ENCODE peak calls at places on chromosomes 5 and 9, in four cellular contexts. O is T1000; R is CD8-positive, alpha-beta memory T cell; P is stimulated activated CD4-positive, alpha-beta T cell treated with anti-CD3 and anti-CD28 coated beads, Interleukin-12 subunit alpha, Interleukin-12 subunit beta, amount 100 ng/mL, for 24 hours. I is an unnamed sample.
A peak's percentile ranks its signal among the peaks of the same experiment; 100 is the strongest.

GRCh38 chr5:104498281-104498680 is 935.7 kb upstream of the NUDT12 start:
- DNase-seq in R (no peak), P (no peak), O (no peak), I (no peak)

GRCh38 chr5:56183507-56183906 is 49.6 kb downstream of the ANKRD55 start:
- DNase-seq in P (no peak), R (no peak), O (peak; percentile 30), I (no peak)

GRCh38 chr5:24703934-24704333 is 59.2 kb upstream of the CDH10 start:
- DNase-seq in O (no peak), R (no peak), P (no peak), I (no peak)

GRCh38 chr5:15880201-15880600 is 299.4 kb downstream of the MARCHF11 start:
- DNase-seq in R (no peak), P (no peak), O (no peak), I (no peak)

GRCh38 chr5:172573115-172573882 is 67.8 kb upstream of the NEURL1B start:
- DNase-seq in O (no peak), P (no peak), R (no peak), I (no peak)

GRCh38 chr5:127684722-127685467 is 18.3 kb upstream of the CCDC192 start:
- DNase-seq in R (no peak), O (no peak), P (no peak), I (no peak)

GRCh38 chr5:96113170-96113939 is 151.7 kb upstream of the ELL2 start:
- DNase-seq in P (no peak), R (no peak), O (no peak), I (peak; percentile 65)

GRCh38 chr9:19976226-19976625 is 187.4 kb upstream of the SLC24A2 start:
- DNase-seq in P (no peak), R (peak; percentile 16), O (no peak), I (no peak)

GRCh38 chr9:128412120-128412790 is 8.4 kb upstream of the CERCAM start:
- DNase-seq in R (peak; percentile 40), P (peak; percentile 10), O (no peak), I (peak; percentile 72)

GRCh38 chr5:171470420-171470819 is 51.0 kb downstream of the FGF18 start:
- DNase-seq in R (no peak), O (no peak), P (no peak), I (no peak)

GRCh38 chr5:148474025-148474511 is 90.3 kb downstream of the FBXO38 start:
- DNase-seq in O (no peak), P (no peak), R (no peak), I (no peak)

GRCh38 chr5:141753971-141754713 is 72.1 kb upstream of the ARAP3 start:
- DNase-seq in R (peak; percentile 3), O (no peak), P (no peak), I (no peak)